ENCODE peak calls at places on chromosome 4, in five cellular contexts. E is IMR-90, N is K562, D is GM12878, I is SK-N-SH. W is an unnamed sample.

GRCh38 chr4:142913461-142914030 is 67.4 kb upstream of the INPP4B start:
- DNase-seq in E (peak), D (no peak), N (no peak), I (no peak), W (no peak)

GRCh38 chr4:59597536-59598232 is 1602.4 kb upstream of the ADGRL3 start:
- DNase-seq in E (no peak), D (no peak), N (no peak), I (no peak), W (no peak)

GRCh38 chr4:137852326-137852725 is 320.0 kb upstream of the PCDH18 start:
- DNase-seq in I (no peak), E (no peak), D (no peak), N (no peak), W (no peak)

GRCh38 chr4:70948665-70949284 is 44.7 kb upstream of the DCK start:
- DNase-seq in D (no peak), I (no peak), N (no peak), E (no peak), W (no peak)

GRCh38 chr4:30630431-30630830 is 89.7 kb upstream of the PCDH7 start:
- DNase-seq in D (no peak), N (no peak), I (no peak), E (no peak), W (no peak)

GRCh38 chr4:113628711-113629110 is 132.8 kb downstream of the CAMK2D start:
- DNase-seq in I (no peak), E (no peak), D (no peak), N (no peak), W (no peak)

GRCh38 chr4:168880811-168881595 is 129.1 kb downstream of the CBR4 start:
- DNase-seq in D (peak), E (no peak), I (no peak), N (no peak), W (no peak)

GRCh38 chr4:153987291-153987690 is 198.4 kb upstream of the SFRP2 start:
- DNase-seq in N (no peak), I (no peak), D (no peak), E (no peak), W (no peak)

GRCh38 chr4:14111730-14112171 is 484.2 kb upstream of the BOD1L1 start:
- DNase-seq in E (peak), I (no peak), D (no peak), N (no peak), W (no peak)

GRCh38 chr4:31375936-31376335 is 655.8 kb downstream of the PCDH7 start:
- DNase-seq in I (no peak), E (no peak), D (no peak), N (no peak), W (no peak)

GRCh38 chr4:42855779-42856178 is 36.7 kb upstream of the GRXCR1 start:
- DNase-seq in N (no peak), I (no peak), D (no peak), E (no peak), W (no peak)

DNA sequence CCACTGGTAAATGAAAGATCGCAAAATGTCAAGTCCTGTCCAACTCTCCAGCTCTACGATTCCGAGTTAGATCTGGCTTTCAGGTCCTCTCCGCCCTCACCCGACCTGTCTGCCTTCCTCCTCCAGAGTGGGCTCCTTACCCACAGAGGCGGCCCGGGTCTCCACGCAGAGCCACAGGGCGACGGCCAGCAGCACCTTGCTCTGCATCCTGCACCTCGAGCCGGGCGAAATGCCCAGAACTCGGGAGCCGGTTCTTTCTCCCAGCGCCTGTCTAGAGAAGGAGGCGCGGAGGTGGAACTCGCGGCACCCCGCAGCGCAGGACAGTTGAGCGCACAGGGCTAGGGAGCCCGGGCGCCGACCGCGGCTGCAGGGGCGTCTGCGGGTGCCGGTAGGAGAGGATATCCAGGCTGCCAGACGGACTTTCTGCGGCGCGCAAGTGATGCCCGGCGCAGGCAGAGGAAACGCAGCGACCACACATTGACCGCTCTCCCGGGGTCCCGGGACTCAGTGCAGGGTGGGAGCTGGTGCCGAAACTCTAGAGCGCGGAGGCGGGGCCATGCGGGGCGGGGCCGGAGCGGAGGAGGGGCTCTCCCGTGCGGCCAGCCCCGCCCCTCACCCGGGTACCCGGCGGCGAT is at the start of gene KDR:
- DNase-seq in D (no peak), N (peak), I (peak), E (no peak), W (no peak)
- TF ChIP-seq SMC3 in D (no peak), N (no peak), I (no peak), E (no peak), W (no peak)

GRCh38 chr4:26058537-26058936 is 144.5 kb downstream of the SMIM20 start:
- DNase-seq in I (peak), D (peak), E (no peak), N (no peak), W (no peak)
- TF ChIP-seq SMC3 in I (no peak), D (no peak), E (no peak), N (no peak), W (no peak)

DNA sequence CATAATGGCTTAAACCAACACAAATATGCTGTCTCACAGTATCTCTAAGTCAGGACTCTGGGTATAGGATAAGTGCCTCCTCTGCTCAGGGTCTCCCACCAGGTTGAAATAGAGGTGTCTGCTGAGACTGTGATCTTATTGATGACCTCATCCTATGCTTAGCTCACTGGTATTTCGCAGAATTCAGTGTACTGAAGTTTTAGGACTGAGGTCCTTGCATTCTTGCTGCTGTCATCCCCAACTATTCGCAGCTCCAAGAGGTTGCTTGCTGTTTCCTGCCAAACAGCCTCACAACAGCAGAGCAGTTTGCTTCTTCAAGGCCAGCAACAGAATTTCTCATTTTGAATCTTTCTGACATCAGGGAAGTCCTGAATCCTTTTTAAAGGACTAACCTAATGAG is 53.4 kb downstream of the ATP10D start:
- DNase-seq in D (no peak), N (no peak), E (peak), I (no peak), W (no peak)
- TF ChIP-seq SMC3 in D (no peak), N (no peak), E (no peak), I (no peak), W (no peak)

DNA sequence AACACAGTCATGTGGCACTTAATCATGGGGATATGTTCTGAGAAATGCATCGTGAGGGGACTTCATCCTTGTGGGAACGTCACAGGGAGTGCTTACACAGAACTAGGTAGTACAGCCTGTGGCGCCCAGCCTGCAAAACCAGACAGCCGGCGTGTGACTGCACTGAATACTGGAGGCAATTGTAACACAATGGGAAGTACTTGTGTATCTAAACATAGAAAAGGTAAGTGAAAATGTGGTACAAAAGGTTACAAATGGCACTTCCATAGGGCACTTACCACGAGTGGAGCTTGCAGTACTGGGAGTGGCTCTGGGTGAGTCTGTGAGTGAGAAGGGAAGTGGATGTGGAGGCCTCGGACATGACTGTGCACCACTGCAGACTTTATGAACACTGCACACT is 5.2 kb downstream of the TLR3 start:
- DNase-seq in E (no peak), I (no peak), N (no peak), D (no peak), W (no peak)
- TF ChIP-seq SMC3 in E (no peak), I (no peak), N (no peak), D (no peak), W (no peak)

DNA sequence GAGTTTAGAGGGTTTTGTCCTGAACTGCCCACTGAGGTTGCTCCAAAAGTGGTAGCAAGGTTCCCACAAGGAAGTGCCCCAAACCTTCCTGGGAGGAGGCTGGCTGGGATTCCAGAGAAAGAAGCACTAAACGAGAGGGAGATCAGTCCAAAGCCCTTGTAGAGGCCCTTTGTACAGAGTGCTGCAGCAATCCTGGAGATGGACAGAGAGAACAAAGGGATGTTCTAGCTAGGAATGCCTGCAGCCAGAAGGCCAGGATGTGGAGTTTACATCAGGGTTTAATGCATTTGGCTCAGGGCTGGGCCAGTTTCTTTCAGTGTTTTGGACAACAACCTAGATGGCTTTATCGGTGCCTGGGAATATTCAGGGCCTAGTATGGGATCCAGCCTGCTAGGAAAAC is 2155.1 kb upstream of the AGA start:
- DNase-seq in D (no peak), N (no peak), E (no peak), I (no peak), W (no peak)
- TF ChIP-seq SMC3 in D (no peak), N (no peak), E (no peak), I (no peak), W (no peak)

DNA sequence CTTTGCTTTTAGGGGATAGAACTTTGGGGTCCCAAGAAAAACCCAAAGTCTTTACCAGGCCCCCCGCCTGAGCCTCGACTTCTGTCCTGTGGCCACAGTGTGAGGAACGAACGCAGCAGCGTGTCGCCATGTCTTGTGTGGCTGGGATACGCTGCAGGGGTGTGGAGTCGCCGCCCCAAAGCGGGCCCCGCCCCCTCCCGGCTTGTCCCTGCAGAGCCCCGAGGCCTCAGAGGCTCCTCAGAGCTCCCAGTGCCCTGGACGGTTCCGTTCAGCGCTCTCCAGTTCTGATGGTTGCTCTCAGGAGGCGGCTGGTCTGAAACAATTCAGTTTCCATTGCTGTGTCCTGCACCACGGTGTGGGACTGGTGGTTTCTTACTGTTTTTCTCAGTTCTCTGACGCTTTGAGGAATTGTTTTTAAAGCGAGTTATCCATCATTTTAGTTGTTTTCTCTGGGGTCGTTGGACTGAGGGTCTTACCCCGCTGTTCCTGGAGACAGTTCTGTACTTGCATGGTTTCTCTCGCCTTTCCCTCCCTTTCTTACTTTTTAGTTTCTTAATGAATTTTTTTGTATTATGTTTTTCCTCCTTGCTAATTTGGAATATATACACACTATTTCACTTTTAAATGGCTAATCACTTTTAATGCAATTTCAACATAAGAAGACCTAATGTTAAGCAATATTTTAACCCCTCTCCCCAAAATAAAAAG is 1.6 kb upstream of the IDUA start:
- DNase-seq in I (no peak), N (peak), E (no peak), D (no peak), W (no peak)
- TF ChIP-seq SMC3 in I (no peak), N (no peak), E (no peak), D (peak), W (no peak)

GRCh38 chr4:40995850-40996249 is 218.5 kb downstream of the APBB2 start:
- DNase-seq in D (no peak), I (no peak), N (no peak), E (peak), W (no peak)

GRCh38 chr4:40990899-40991265 is 223.5 kb downstream of the APBB2 start:
- DNase-seq in D (peak), E (peak), N (no peak), I (no peak), W (no peak)

GRCh38 chr4:40990202-40990898 is 224.0 kb downstream of the APBB2 start:
- DNase-seq in D (peak), N (no peak), I (no peak), E (peak), W (peak)

GRCh38 chr4:40991908-40992307 is 222.4 kb downstream of the APBB2 start:
- DNase-seq in D (peak), E (no peak), N (no peak), I (no peak), W (no peak)

DNA sequence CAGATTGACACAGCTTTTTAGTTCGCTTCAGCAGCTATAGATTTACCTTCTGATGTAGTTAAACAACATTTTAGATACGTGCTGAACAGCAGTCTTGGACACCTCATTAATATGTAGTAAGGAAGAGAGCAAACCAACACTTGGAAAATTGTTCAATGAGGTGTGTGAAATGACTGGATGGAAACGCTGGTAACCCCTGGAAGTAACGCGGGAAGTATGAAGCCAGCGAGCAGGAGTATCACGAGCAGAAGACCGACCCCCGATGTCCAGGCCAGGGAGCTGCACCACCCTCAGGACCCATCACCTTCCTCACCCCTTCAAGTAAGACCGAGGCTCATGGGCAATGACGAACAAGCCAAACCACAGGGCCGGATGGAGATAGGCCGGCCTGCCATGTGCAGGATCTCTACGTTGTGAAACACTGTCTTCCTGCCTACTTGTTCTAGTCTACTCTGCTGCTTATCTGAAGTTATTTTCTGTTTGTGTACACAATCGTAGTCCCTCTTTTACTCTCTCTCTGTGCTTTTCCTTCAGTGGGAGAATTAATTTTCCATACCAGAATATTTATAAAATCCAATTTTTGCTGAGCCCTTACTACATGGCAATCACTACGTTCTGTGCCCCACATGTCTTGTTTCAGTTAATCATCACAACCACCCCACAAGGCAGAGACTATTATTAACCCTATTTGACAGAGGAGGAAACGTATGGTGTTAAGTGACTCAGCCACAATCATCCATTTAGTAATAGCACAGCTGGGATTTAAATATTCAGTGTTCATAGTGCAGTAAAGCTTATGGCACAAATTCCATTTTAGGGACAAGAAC is 221.7 kb downstream of the APBB2 start:
- DNase-seq in I (no peak), E (peak), D (peak), N (no peak), W (peak)
- TF ChIP-seq SMC3 in I (no peak), E (no peak), D (no peak), N (no peak), W (no peak)

DNA sequence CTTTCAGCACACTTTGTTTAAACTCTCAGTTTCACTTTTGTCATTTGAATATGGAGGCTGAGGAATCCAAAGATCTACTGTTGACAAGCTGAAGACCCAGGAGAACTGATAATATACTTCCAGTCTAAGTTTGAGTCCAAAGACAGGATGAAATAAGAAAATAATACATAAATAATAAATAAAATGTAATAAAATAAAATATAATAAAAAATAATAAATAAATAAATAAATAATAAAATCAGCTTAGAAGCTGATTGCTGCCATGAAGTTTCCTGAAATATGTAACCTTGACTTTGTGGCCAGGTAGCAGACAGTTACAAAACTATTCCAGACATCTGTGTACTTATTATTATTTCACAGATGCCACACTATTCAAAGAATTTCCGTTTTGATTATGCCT is 55.0 kb downstream of the NPY2R start:
- DNase-seq in I (no peak), N (no peak), E (no peak), D (no peak), W (no peak)
- TF ChIP-seq SMC3 in I (no peak), N (no peak), E (no peak), D (no peak), W (no peak)

GRCh38 chr4:99293357-99293756 is 2.6 kb upstream of the ADH1A start:
- DNase-seq in D (no peak), N (no peak), E (no peak), I (no peak), W (no peak)
- TF ChIP-seq SMC3 in D (no peak), N (no peak), E (no peak), I (no peak), W (no peak)

W was measured in A549.